ENCODE peak calls at places on chromosomes 16 and 17, in four cellular contexts. C is colonic mucosa, E is BE2C, I is fibroblast of pulmonary artery. W is an unnamed sample.

GRCh38 chr17:4073983-4074830 is 68.6 kb downstream of the ZZEF1 start:
- DNase-seq in I (no peak), C (peak; percentile 25), E (no peak), W (no peak)

GRCh38 chr17:78605886-78606285 is 28.7 kb upstream of the DNAH17 start:
- DNase-seq in C (no peak), I (no peak), E (no peak), W (no peak)

GRCh38 chr17:80792373-80792781 is 199.3 kb upstream of the CHMP6 start:
- DNase-seq in I (peak; percentile 17), E (no peak), C (no peak), W (no peak)

GRCh38 chr17:72336804-72337070 is 215.9 kb downstream of the SOX9 start:
- DNase-seq in E (no peak), C (no peak), I (no peak), W (no peak)

GRCh38 chr17:67293251-67294203 is 48.5 kb upstream of the HELZ start:
- DNase-seq in I (peak; percentile 61), C (peak; percentile 64), E (peak; percentile 49), W (peak; percentile 61)

GRCh38 chr17:49903523-49903922 is 55.7 kb upstream of the TAC4 start:
- DNase-seq in I (no peak), E (no peak), C (no peak), W (no peak)

GRCh38 chr16:23682181-23682580 is 3.5 kb downstream of the PLK1 start:
- DNase-seq in C (no peak), E (no peak), I (peak; percentile 86), W (peak; percentile 47)

GRCh38 chr17:62064791-62065563 is at the start of gene MED13:
- DNase-seq in I (peak; percentile 33), E (peak; percentile 77), C (peak; percentile 68), W (peak; percentile 40)

GRCh38 chr17:19569785-19570496 is 36.3 kb downstream of the SLC47A1 start:
- DNase-seq in C (peak; percentile 60), E (no peak), I (no peak), W (peak; percentile 36)

GRCh38 chr17:66737524-66737923 is 97.4 kb upstream of the CACNG5 start:
- DNase-seq in E (peak; percentile 45), C (no peak), I (peak; percentile 58), W (no peak)

GRCh38 chr16:11201498-11202259 is 54.3 kb downstream of the SOCS1 start:
- DNase-seq in I (peak; percentile 82), C (no peak), E (no peak), W (peak; percentile 88)

GRCh38 chr17:82443465-82444283 is 6.9 kb downstream of the CYBC1 start:
- DNase-seq in I (no peak), C (no peak), E (no peak), W (no peak)

GRCh38 chr17:65055708-65056638 is 567 bp downstream of the GNA13 start:
- DNase-seq in C (peak; percentile 68), E (peak; percentile 40), I (no peak), W (peak; percentile 38)

GRCh38 chr16:57807252-57807967 is 5.1 kb upstream of the KIFC3 start:
- DNase-seq in I (no peak), E (no peak), C (no peak), W (peak; percentile 28)

GRCh38 chr16:58485184-58485887 is 14.6 kb upstream of the NDRG4 start:
- DNase-seq in E (no peak), C (no peak), I (no peak), W (no peak)

GRCh38 chr16:66899310-66899944 is 19.1 kb downstream of the PDP2 start:
- DNase-seq in E (no peak), C (no peak), I (peak; percentile 64), W (no peak)

GRCh38 chr17:63476494-63476856 is 386 bp upstream of the ACE start:
- DNase-seq in I (no peak), C (peak; percentile 38), E (peak; percentile 71), W (no peak)

GRCh38 chr17:19248923-19249574 is 11.9 kb downstream of the EPN2 start:
- DNase-seq in C (no peak), I (peak; percentile 73), E (peak; percentile 27), W (peak; percentile 64)

GRCh38 chr17:49013311-49014205 is 16.4 kb downstream of the IGF2BP1 start:
- DNase-seq in I (no peak), C (no peak), E (no peak), W (no peak)

GRCh38 chr16:58094026-58094425 is 35.2 kb downstream of the CFAP20 start:
- DNase-seq in E (no peak), C (no peak), I (no peak), W (no peak)

GRCh38 chr17:39757931-39758873 is 20.5 kb downstream of the GRB7 start:
- DNase-seq in E (no peak), I (no peak), C (no peak), W (no peak)

GRCh38 chr16:11349599-11350276 is 4.5 kb downstream of the RMI2 start:
- DNase-seq in E (no peak), C (peak; percentile 62), I (peak; percentile 79), W (peak; percentile 71)

GRCh38 chr17:16322636-16323035 is 30.6 kb downstream of the CENPV start:
- DNase-seq in I (peak; percentile 35), C (no peak), E (no peak), W (no peak)

GRCh38 chr16:88759245-88759975 is 25.6 kb downstream of the PIEZO1 start:
- DNase-seq in E (peak; percentile 59), I (peak; percentile 30), C (peak; percentile 80), W (no peak)

GRCh38 chr17:5431929-5432556 is 6.9 kb downstream of the C1QBP start:
- DNase-seq in E (no peak), C (no peak), I (no peak), W (peak; percentile 93)

GRCh38 chr17:65163990-65164495 is 26.9 kb downstream of the RGS9 start:
- DNase-seq in I (peak; percentile 68), C (no peak), E (peak; percentile 15), W (peak; percentile 83)

GRCh38 chr17:44733753-44734152 is 25.0 kb upstream of the ADAM11 start:
- DNase-seq in E (peak; percentile 46), C (no peak), I (peak; percentile 17), W (peak; percentile 57)

GRCh38 chr17:6903516-6903915 is 72.0 kb upstream of the TEKT1 start:
- DNase-seq in C (no peak), I (no peak), E (no peak), W (no peak)

GRCh38 chr17:27586203-27586701 is 44.7 kb upstream of the LGALS9 start:
- DNase-seq in I (peak; percentile 57), E (peak; percentile 63), C (no peak), W (peak; percentile 23)

GRCh38 chr16:77679901-77680300 is 42.4 kb upstream of the NUDT7 start:
- DNase-seq in I (no peak), C (no peak), E (no peak), W (no peak)

GRCh38 chr17:10117085-10117484 is 81.3 kb downstream of the GAS7 start:
- DNase-seq in I (no peak), E (no peak), C (no peak), W (no peak)

GRCh38 chr17:10116676-10117075 is 81.7 kb downstream of the GAS7 start:
- DNase-seq in I (no peak), C (no peak), E (no peak), W (no peak)

GRCh38 chr17:10116267-10116666 is 82.1 kb downstream of the GAS7 start:
- DNase-seq in C (no peak), I (no peak), E (no peak), W (no peak)

GRCh38 chr17:10118788-10119130 is 79.6 kb downstream of the GAS7 start:
- DNase-seq in I (no peak), E (no peak), C (no peak), W (no peak)

GRCh38 chr17:10117581-10118001 is 80.8 kb downstream of the GAS7 start:
- DNase-seq in E (no peak), I (no peak), C (no peak), W (no peak)
- TF ChIP-seq CTCF in E (no peak), I (no peak), C (no peak), W (no peak)

DNA sequence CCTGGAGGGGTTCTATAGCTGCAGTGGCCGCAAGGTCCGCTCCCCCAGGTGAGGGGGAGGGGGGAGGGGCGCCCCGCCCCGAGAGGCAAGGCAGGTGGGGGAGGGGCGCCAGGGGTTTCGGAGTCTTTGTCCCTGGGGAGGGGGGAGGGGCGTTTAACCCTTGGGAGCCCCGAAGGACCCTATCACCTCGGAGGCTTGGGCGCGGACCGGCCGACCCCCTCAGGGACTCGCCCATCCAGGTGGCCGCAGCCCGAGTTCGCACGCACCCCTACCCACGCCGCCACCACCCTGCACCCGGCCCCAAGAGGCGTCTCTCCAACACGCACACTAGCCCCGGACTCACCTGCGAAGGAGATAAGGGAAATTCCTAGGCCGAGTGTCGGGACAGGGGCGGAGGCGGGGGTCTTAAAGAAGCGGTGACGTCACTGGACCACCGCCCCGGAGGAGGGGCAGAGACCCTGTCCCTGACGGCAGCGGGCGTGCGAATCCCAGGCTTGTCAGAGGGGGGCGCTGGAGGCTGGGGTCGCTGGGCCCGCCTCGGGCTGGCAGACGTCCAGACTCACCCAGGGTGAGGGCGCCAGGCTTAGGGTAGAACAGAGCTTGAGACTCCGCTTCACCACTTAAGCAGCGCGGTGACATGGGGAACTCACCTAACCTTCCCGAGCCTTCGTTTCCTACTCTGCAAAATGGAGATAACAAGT is at the start of gene CLDN6:
- DNase-seq in E (peak; percentile 68), C (no peak), I (no peak), W (no peak)
- TF ChIP-seq CTCF in E (peak; percentile 40), C (no peak), I (peak; percentile 7), W (peak; percentile 10)

GRCh38 chr16:56534847-56535383 is 15.1 kb upstream of the BBS2 start:
- DNase-seq in E (no peak), I (no peak), C (no peak), W (no peak)
- TF ChIP-seq CTCF in E (no peak), I (no peak), C (no peak), W (peak; percentile 11)

GRCh38 chr16:54940279-54940604 is 9.6 kb downstream of the IRX5 start:
- DNase-seq in I (no peak), C (no peak), E (no peak), W (no peak)

GRCh38 chr16:54939537-54940278 is 9.0 kb downstream of the IRX5 start:
- DNase-seq in C (no peak), E (no peak), I (no peak), W (no peak)

GRCh38 chr16:54945063-54945462 is 14.4 kb downstream of the IRX5 start:
- DNase-seq in I (no peak), C (no peak), E (no peak), W (no peak)

GRCh38 chr16:54944002-54944401 is 13.3 kb downstream of the IRX5 start:
- DNase-seq in E (no peak), C (no peak), I (no peak), W (no peak)

DNA sequence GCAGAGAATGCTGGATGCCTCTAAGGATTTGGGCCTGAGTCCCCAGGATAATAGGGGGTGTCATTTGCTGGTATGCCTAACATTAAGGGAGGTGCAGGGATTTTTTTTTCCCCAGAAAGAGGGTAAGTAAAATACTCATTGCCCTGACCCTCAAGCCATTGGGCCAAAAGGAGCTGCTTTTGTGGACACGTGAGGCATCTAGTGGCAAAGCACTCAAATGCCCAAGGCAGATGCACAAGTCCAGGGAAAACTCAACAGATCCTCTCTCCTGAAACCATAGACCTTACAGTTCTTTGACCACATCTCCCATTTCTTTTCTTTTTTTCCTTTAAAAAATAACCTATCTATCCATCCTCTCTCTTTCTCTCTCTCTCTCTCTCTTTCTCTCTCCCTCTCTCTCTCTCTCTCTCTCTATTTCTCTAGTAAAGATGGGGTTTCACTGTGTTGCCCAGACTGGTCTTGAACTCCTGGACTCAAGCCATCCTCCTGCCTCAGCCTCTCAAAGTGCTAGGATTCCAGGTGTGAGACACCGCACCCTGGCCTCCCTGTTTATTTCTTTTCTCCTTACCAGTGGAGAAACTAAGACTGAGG is 11.8 kb downstream of the IRX5 start:
- DNase-seq in C (no peak), E (no peak), I (no peak), W (no peak)
- TF ChIP-seq CTCF in C (no peak), E (no peak), I (no peak), W (no peak)

W was measured in epithelial cell of esophagus.